ENCODE peak calls at places on chromosomes 12 and 14, in four cellular contexts. V, H, X and E are unnamed samples.

GRCh38 chr12:95648990-95649791 is 97.9 kb upstream of the USP44 start:
- DNase-seq in H (peak), V (no peak), X (no peak), E (no peak)

GRCh38 chr14:44766285-44766684 is 195.5 kb downstream of the KLHL28 start:
- DNase-seq in V (no peak), H (no peak), X (no peak), E (no peak)

GRCh38 chr12:46472893-46473633 is 100.5 kb upstream of the SLC38A2 start:
- DNase-seq in V (no peak), H (no peak), X (peak), E (peak)

GRCh38 chr12:51886021-51886710 is 1.7 kb upstream of the ANKRD33 start:
- DNase-seq in V (peak), X (no peak), H (peak), E (no peak)

GRCh38 chr12:69388371-69388770 is 28.8 kb downstream of the YEATS4 start:
- DNase-seq in X (peak), V (no peak), H (no peak), E (no peak)

GRCh38 chr12:52867636-52868035 is 18.8 kb upstream of the KRT78 start:
- DNase-seq in X (no peak), H (peak), V (peak), E (no peak)

GRCh38 chr12:106766393-106766826 is 8.1 kb upstream of the RIC8B start:
- DNase-seq in V (peak), X (no peak), H (peak), E (no peak)

GRCh38 chr12:27657296-27657695 is 39.0 kb upstream of the REP15 start:
- DNase-seq in V (no peak), H (no peak), X (no peak), E (no peak)

GRCh38 chr12:116599285-116600122 is 40.3 kb downstream of the MAP1LC3B2 start:
- DNase-seq in X (no peak), H (peak), V (peak), E (no peak)

GRCh38 chr12:14612250-14612649 is 44.6 kb upstream of the PLBD1 start:
- DNase-seq in V (no peak), H (no peak), X (no peak), E (no peak)

GRCh38 chr12:75438052-75438754 is 42.4 kb upstream of the GLIPR1 start:
- DNase-seq in V (no peak), H (no peak), X (no peak), E (no peak)

GRCh38 chr12:54294152-54294913 is 6.5 kb downstream of the NFE2 start:
- DNase-seq in V (peak), H (no peak), X (peak), E (peak)